ENCODE peak calls at places on chromosome 12, in ten cellular contexts. X is H9; W is SJSA1; K is IMR-90; E is astrocyte; G is adrenal gland; Z is effector memory CD4-positive, alpha-beta T cell; D is thoracic aorta; R is mesendoderm; U is Karpas-422. H is an unnamed sample. For H3K4me1, the result is how much of the 10 kb centered on the place peaks cover.

GRCh38 chr12:130280226-130280625 is 57.5 kb upstream of the PIWIL1 start:
- DNase-seq in X (no peak), W (no peak), K (no peak), E (no peak), G (no peak), Z (no peak), D (no peak), R (no peak), U (no peak), H (no peak)

GRCh38 chr12:2510066-2510465 is 284.7 kb upstream of the FKBP4 start:
- DNase-seq in X (no peak), W (no peak), K (no peak), E (no peak), G (no peak), Z (no peak), D (no peak), R (no peak), U (no peak), H (no peak)

GRCh38 chr12:6295187-6295811 is 15.2 kb upstream of the PLEKHG6 start:
- DNase-seq in X (no peak), W (peak), K (peak), E (peak), G (peak), Z (no peak), D (no peak), R (peak), U (no peak), H (no peak)

GRCh38 chr12:83759906-83760305 is 1073.2 kb downstream of the TMTC2 start:
- DNase-seq in X (no peak), W (no peak), K (no peak), E (no peak), G (no peak), Z (no peak), D (no peak), R (no peak), U (no peak), H (no peak)

GRCh38 chr12:111384596-111384995 is 15.7 kb upstream of the PHETA1 start:
- DNase-seq in X (no peak), W (no peak), K (no peak), E (no peak), G (no peak), Z (no peak), D (no peak), R (no peak), U (no peak), H (no peak)

GRCh38 chr12:10750385-10750727 is 27.2 kb upstream of the YBX3 start:
- DNase-seq in X (no peak), W (no peak), K (no peak), E (no peak), G (no peak), Z (no peak), D (no peak), R (no peak), U (no peak), H (no peak)

GRCh38 chr12:75599061-75599460 is 87.7 kb upstream of the KRR1 start:
- DNase-seq in X (no peak), W (no peak), K (no peak), E (no peak), G (no peak), Z (no peak), D (no peak), R (no peak), U (no peak), H (no peak)

GRCh38 chr12:131390408-131391100 is 320.3 kb upstream of the SFSWAP start:
- DNase-seq in X (peak), W (no peak), K (no peak), E (no peak), G (peak), Z (no peak), D (no peak), R (peak), U (peak), H (no peak)

GRCh38 chr12:133203344-133204263 is 22.3 kb downstream of the ZNF268 start:
- DNase-seq in X (no peak), W (no peak), K (peak), E (no peak), G (no peak), Z (no peak), D (no peak), R (peak), U (no peak), H (no peak)

GRCh38 chr12:63319936-63320633 is 169.1 kb upstream of the AVPR1A start:
- DNase-seq in X (no peak), W (no peak), K (no peak), E (no peak), G (no peak), Z (no peak), D (no peak), R (no peak), U (no peak), H (no peak)

GRCh38 chr12:109725321-109726105 is 11.9 kb downstream of the FAM222A start:
- DNase-seq in X (no peak), W (no peak), K (no peak), E (no peak), G (no peak), Z (no peak), D (no peak), R (no peak), U (no peak), H (no peak)

GRCh38 chr12:131242741-131243496 is 289.2 kb downstream of the ADGRD1 start:
- DNase-seq in X (peak), W (no peak), K (no peak), E (no peak), G (no peak), Z (no peak), D (no peak), R (peak), U (peak), H (no peak)

GRCh38 chr12:14643247-14643646 is 53.2 kb downstream of the GUCY2C start:
- DNase-seq in X (no peak), W (no peak), K (no peak), E (no peak), G (no peak), Z (no peak), D (no peak), R (no peak), U (no peak), H (no peak)

GRCh38 chr12:10301103-10301502 is 6.6 kb upstream of the KLRD1 start:
- DNase-seq in X (no peak), W (peak), K (no peak), E (peak), G (no peak), Z (no peak), D (no peak), R (no peak), U (no peak), H (no peak)

GRCh38 chr12:57874166-57875108 is 27.9 kb upstream of the CTDSP2 start:
- DNase-seq in X (no peak), W (no peak), K (no peak), E (no peak), G (no peak), Z (no peak), D (no peak), R (no peak), U (no peak), H (no peak)

GRCh38 chr12:112517730-112518129 is 99.0 kb downstream of the PTPN11 start:
- DNase-seq in X (no peak), W (no peak), K (no peak), E (no peak), G (no peak), Z (no peak), D (no peak), R (no peak), U (no peak), H (no peak)

GRCh38 chr12:52005903-52006703 is 643 bp upstream of the TAMALIN start:
- DNase-seq in X (peak), W (no peak), K (no peak), E (no peak), G (peak), Z (no peak), D (no peak), R (peak), U (peak), H (no peak)

GRCh38 chr12:22340143-22340542 is 5.6 kb upstream of the ST8SIA1 start:
- DNase-seq in X (no peak), W (no peak), K (no peak), E (no peak), G (peak), Z (no peak), D (no peak), R (no peak), U (no peak), H (no peak)

GRCh38 chr12:124379938-124380754 is 85.3 kb downstream of the RFLNA start:
- DNase-seq in X (no peak), W (peak), K (peak), E (peak), G (peak), Z (no peak), D (peak), R (no peak), U (no peak), H (no peak)

GRCh38 chr12:90939382-90939781 is 15.6 kb downstream of the CCER1 start:
- DNase-seq in X (no peak), W (no peak), K (peak), E (no peak), G (no peak), Z (no peak), D (no peak), R (no peak), U (no peak), H (no peak)

GRCh38 chr12:103768467-103769123 is 72.4 kb downstream of the NT5DC3 start:
- DNase-seq in X (peak), W (no peak), K (no peak), E (no peak), G (no peak), Z (no peak), D (no peak), R (peak), U (no peak), H (no peak)

GRCh38 chr12:124148481-124148880 is 146.4 kb upstream of the RFLNA start:
- DNase-seq in X (no peak), W (no peak), K (no peak), E (no peak), G (no peak), Z (no peak), D (no peak), R (no peak), U (no peak), H (no peak)

DNA sequence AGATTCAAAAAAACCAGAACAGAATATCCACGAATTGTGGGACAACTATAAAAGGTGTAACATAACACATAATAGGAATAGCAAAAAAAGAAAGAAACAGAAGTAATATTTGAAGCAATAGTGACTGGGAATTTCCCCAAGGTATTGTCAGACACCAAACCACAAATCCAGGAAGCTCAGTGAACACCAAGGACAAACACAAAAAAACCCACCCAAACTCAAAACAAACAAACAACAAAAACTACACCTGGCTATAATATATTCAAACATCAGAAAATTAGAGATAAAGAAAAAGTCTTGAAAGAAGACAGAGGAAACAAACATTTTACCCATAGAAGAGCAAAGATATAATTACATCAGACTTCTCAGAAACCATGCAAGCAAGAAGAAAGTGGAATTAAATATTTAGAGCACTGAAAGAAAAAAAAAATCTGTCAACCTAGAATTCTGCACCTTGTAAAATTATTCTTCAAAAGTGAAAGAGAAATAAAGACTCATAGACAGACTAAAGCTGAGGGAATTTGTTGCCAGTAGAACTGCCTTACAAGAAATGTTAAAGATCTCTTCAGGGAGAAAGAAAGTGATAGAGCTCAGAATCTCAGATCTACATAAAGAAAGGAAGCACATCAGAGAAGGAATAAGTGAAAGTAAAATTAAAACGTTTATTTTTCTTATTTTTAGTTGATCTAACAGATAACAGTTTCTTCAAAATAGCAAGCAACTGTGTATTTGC is 12.1 kb upstream of the HMGA2 start:
- DNase-seq in X (no peak), W (peak), K (no peak), E (no peak), G (no peak), Z (no peak), D (no peak), R (no peak), U (no peak), H (no peak)
- H3K27ac ChIP-seq in X (no peak), W (no peak), K (no peak), E (no peak), G (no peak), Z (no peak), D (no peak), R (no peak), U (no peak), H (no peak)

GRCh38 chr12:55716582-55717396 is 943 bp downstream of the BLOC1S1 start:
- DNase-seq in X (no peak), W (no peak), K (no peak), E (no peak), G (no peak), Z (no peak), D (no peak), R (no peak), U (no peak), H (no peak)

GRCh38 chr12:55718020-55718419 is 2.2 kb upstream of the RDH5 start:
- DNase-seq in X (peak), W (no peak), K (no peak), E (peak), G (no peak), Z (no peak), D (no peak), R (peak), U (no peak), H (no peak)

GRCh38 chr12:55718650-55719275 is 1.4 kb upstream of the RDH5 start:
- DNase-seq in X (no peak), W (no peak), K (no peak), E (no peak), G (no peak), Z (no peak), D (no peak), R (no peak), U (no peak), H (no peak)

GRCh38 chr12:55715833-55716581 is at the start of gene BLOC1S1:
- DNase-seq in X (peak), W (peak), K (peak), E (peak), G (peak), Z (peak), D (peak), R (peak), U (peak), H (peak)

DNA sequence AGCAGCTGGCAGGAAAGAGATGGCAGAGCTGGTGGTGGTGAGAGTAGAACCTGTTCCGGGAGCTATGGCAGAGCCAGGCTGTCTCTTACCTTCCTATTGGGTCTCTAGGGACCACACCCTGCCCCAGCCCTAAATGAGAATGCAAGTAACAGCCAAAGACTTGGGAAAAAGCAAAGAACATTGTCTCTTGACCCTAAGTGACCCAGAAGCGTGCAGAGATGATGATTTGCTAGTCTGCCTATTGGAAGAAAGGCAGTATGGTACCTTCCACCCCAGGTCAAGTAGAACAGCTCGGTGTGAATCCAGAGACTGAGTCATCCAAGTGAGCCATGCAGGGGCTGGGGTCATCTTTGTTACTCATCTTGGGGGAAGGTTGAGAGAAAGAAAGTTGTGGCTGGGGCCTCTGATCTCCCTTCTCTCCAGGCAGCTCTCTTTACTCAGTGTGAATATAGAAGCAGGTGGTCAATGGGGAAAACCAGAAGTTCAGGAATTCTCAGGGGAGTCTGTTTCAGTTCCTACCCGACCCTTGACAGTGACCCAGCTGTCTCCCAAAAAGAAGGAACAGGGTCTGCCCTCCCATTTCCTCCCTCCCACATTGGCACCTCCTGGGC is 1.7 kb downstream of the BLOC1S1 start:
- DNase-seq in X (no peak), W (no peak), K (peak), E (peak), G (peak), Z (no peak), D (no peak), R (peak), U (no peak), H (no peak)
- H3K4me1 ChIP-seq in X (under half), W (under half), K (under half), E (half or more), G (under half), Z (under half), D (half or more), R (under half), U (under half), H (under half)

GRCh38 chr12:88036368-88036965 is 7.3 kb upstream of the C12orf50 start:
- DNase-seq in X (no peak), W (no peak), K (peak), E (peak), G (no peak), Z (no peak), D (no peak), R (no peak), U (peak), H (no peak)
- H3K27ac ChIP-seq in X (no peak), W (no peak), K (no peak), E (no peak), G (no peak), Z (no peak), D (no peak), R (no peak), U (no peak), H (no peak)

GRCh38 chr12:78316656-78317055 is 486.0 kb downstream of the NAV3 start:
- DNase-seq in X (no peak), W (no peak), K (no peak), E (no peak), G (no peak), Z (no peak), D (no peak), R (no peak), U (no peak), H (no peak)
- H3K4me1 ChIP-seq in X (under half), W (under half), K (under half), E (under half), G (under half), Z (under half), D (under half), R (under half), U (under half), H (under half)

GRCh38 chr12:89019439-89020120 is 332.7 kb downstream of the DUSP6 start:
- DNase-seq in X (peak), W (peak), K (peak), E (peak), G (peak), Z (peak), D (peak), R (peak), U (peak), H (peak)
- H3K27ac ChIP-seq in X (no peak), W (no peak), K (no peak), E (peak), G (no peak), Z (no peak), D (no peak), R (no peak), U (no peak), H (no peak)

DNA sequence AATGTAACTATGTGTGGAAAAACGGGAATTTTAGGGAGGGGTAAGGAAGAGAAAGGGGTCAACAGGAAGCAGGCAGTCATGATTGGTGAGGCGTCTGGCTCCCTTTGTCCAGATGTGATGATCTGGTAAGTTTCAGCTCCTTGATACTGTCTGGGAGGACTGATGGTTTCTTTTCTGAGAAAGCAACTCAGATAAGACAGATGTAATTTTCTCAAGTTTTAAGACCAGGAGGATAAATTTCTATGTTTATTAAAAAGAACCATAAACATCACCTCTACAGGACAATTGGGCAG is 21.9 kb upstream of the AMN1 start:
- DNase-seq in X (no peak), W (no peak), K (no peak), E (no peak), G (no peak), Z (no peak), D (no peak), R (no peak), U (no peak), H (no peak)
- H3K4me1 ChIP-seq in X (under half), W (under half), K (under half), E (under half), G (under half), Z (under half), D (under half), R (under half), U (under half), H (under half)

GRCh38 chr12:82414926-82415325 is 56.6 kb downstream of the METTL25 start:
- DNase-seq in X (no peak), W (no peak), K (no peak), E (peak), G (no peak), Z (no peak), D (no peak), R (no peak), U (no peak), H (no peak)

GRCh38 chr12:82412246-82412645 is 53.9 kb downstream of the METTL25 start:
- DNase-seq in X (no peak), W (no peak), K (no peak), E (no peak), G (no peak), Z (no peak), D (no peak), R (no peak), U (no peak), H (no peak)

GRCh38 chr12:82411561-82412230 is 53.4 kb downstream of the METTL25 start:
- DNase-seq in X (no peak), W (no peak), K (peak), E (peak), G (no peak), Z (no peak), D (no peak), R (no peak), U (no peak), H (no peak)

GRCh38 chr12:82415402-82415801 is 57.1 kb downstream of the METTL25 start:
- DNase-seq in X (no peak), W (no peak), K (peak), E (peak), G (no peak), Z (no peak), D (no peak), R (no peak), U (no peak), H (no peak)

DNA sequence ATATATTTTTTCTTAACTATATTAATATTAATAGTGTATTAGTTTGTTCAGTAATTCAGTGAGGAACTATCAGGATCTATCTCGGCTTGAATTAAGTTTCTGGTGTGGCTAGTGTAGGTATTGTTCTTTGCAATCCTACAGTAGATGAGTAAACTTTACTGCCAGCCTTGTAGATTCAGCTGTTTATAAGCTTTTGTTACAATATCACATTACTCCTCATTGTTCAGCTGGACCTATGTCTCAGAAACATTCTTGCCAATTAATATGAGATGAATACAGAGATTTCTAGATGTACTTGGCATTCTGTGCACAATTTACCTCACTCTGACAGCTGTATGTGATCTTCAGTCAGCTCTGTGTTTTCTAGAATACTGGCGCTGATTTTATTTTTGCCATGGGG is 55.7 kb downstream of the METTL25 start:
- DNase-seq in X (no peak), W (no peak), K (peak), E (no peak), G (no peak), Z (no peak), D (no peak), R (no peak), U (no peak), H (no peak)
- H3K27ac ChIP-seq in X (no peak), W (no peak), K (no peak), E (no peak), G (no peak), Z (no peak), D (no peak), R (no peak), U (no peak), H (no peak)

GRCh38 chr12:121626087-121626852 is at the start of gene ORAI1:
- DNase-seq in X (peak), W (peak), K (peak), E (peak), G (peak), Z (peak), D (peak), R (peak), U (peak), H (peak)

GRCh38 chr12:121630791-121631190 is 4.5 kb downstream of the ORAI1 start:
- DNase-seq in X (no peak), W (no peak), K (no peak), E (no peak), G (no peak), Z (no peak), D (no peak), R (no peak), U (no peak), H (no peak)

GRCh38 chr12:121628037-121628436 is 1.7 kb downstream of the ORAI1 start:
- DNase-seq in X (no peak), W (no peak), K (no peak), E (no peak), G (no peak), Z (no peak), D (no peak), R (peak), U (no peak), H (no peak)

GRCh38 chr12:121628536-121628935 is 2.2 kb downstream of the ORAI1 start:
- DNase-seq in X (no peak), W (no peak), K (no peak), E (no peak), G (no peak), Z (no peak), D (no peak), R (no peak), U (peak), H (no peak)

GRCh38 chr12:121626853-121627623 is 708 bp downstream of the ORAI1 start:
- DNase-seq in X (peak), W (peak), K (peak), E (peak), G (peak), Z (peak), D (peak), R (peak), U (peak), H (peak)
- H3K4me1 ChIP-seq in X (under half), W (under half), K (under half), E (under half), G (under half), Z (under half), D (under half), R (under half), U (under half), H (half or more)

GRCh38 chr12:27331927-27332324 is 710 bp upstream of the BMAL2 start:
- DNase-seq in X (no peak), W (peak), K (no peak), E (no peak), G (no peak), Z (no peak), D (no peak), R (no peak), U (no peak), H (no peak)
- H3K27ac ChIP-seq in X (no peak), W (peak), K (peak), E (peak), G (no peak), Z (no peak), D (no peak), R (no peak), U (no peak), H (no peak)